ENCODE peak calls at places on chromosomes 4 and X, in six cellular contexts. C is GM12891, X is K562, F is HepG2, N is H1, T is GM12878. D is an unnamed sample.

GRCh38 chr4:110059556-110060191 is 138.7 kb downstream of the ELOVL6 start:
- DNase-seq in C (peak; percentile 14), X (no peak), F (no peak), N (no peak), T (peak; percentile 54), D (no peak)

GRCh38 chrX:133294126-133294525 is 76.0 kb upstream of the TFDP3 start:
- DNase-seq in C (no peak), X (no peak), F (no peak), N (no peak), T (no peak), D (no peak)

GRCh38 chrX:129719931-129720520 is 18.8 kb upstream of the XPNPEP2 start:
- DNase-seq in C (no peak), X (no peak), F (no peak), N (no peak), T (no peak), D (no peak)

GRCh38 chrX:153885968-153886903 is at the start of gene L1CAM:
- DNase-seq in C (no peak), X (peak; percentile 85), F (no peak), N (no peak), T (no peak), D (no peak)

GRCh38 chrX:149267878-149268813 is 237.0 kb downstream of the IDS start:
- DNase-seq in C (no peak), X (no peak), F (no peak), N (no peak), T (peak; percentile 24), D (no peak)

GRCh38 chr4:115113382-115114106 is at the start of gene NDST4:
- DNase-seq in C (no peak), X (no peak), F (no peak), N (no peak), T (no peak), D (no peak)

GRCh38 chrX:40581333-40581910 is 652 bp downstream of the ATP6AP2 start:
- DNase-seq in C (no peak), X (no peak), F (no peak), N (no peak), T (no peak), D (no peak)

GRCh38 chr4:167883271-167883670 is 209.1 kb upstream of the ANXA10 start:
- DNase-seq in C (no peak), X (no peak), F (no peak), N (no peak), T (no peak), D (no peak)

GRCh38 chrX:94058728-94059382 is 384.8 kb downstream of the FAM133A start:
- DNase-seq in C (no peak), X (peak; percentile 3), F (peak; percentile 3), N (no peak), T (no peak), D (no peak)

GRCh38 chr4:133151681-133152329 is 2.7 kb downstream of the PCDH10 start:
- DNase-seq in C (no peak), X (no peak), F (no peak), N (no peak), T (no peak), D (no peak)

GRCh38 chr4:44447563-44448504 is 775 bp downstream of the KCTD8 start:
- DNase-seq in C (no peak), X (no peak), F (no peak), N (no peak), T (no peak), D (no peak)

GRCh38 chr4:159229164-159229563 is 126.3 kb downstream of the RAPGEF2 start:
- DNase-seq in C (no peak), X (no peak), F (peak; percentile 80), N (no peak), T (no peak), D (no peak)

GRCh38 chr4:111960241-111960667 is 185.0 kb upstream of the FAM241A start:
- DNase-seq in C (no peak), X (no peak), F (no peak), N (no peak), T (peak; percentile 82), D (no peak)

GRCh38 chr4:52869656-52870055 is 7.5 kb downstream of the RASL11B start:
- DNase-seq in C (no peak), X (no peak), F (no peak), N (no peak), T (no peak), D (no peak)

GRCh38 chr4:109412805-109413204 is 20.8 kb upstream of the SEC24B start:
- DNase-seq in C (no peak), X (no peak), F (no peak), N (no peak), T (no peak), D (no peak)

GRCh38 chrX:63784346-63784901 is 590 bp downstream of the ARHGEF9 start:
- DNase-seq in C (no peak), X (no peak), F (no peak), N (no peak), T (no peak), D (no peak)

GRCh38 chr4:7429069-7429416 is 5.7 kb downstream of the PSAPL1 start:
- DNase-seq in C (no peak), X (no peak), F (no peak), N (no peak), T (no peak), D (no peak)

GRCh38 chrX:119605398-119605738 is 856 bp downstream of the NKRF start:
- DNase-seq in C (no peak), X (no peak), F (peak; percentile 3), N (no peak), T (no peak), D (no peak)

GRCh38 chrX:119605739-119606507 is at the start of gene NKRF:
- DNase-seq in C (peak; percentile 54), X (peak; percentile 86), F (peak; percentile 82), N (peak; percentile 56), T (peak; percentile 78), D (peak; percentile 60)

GRCh38 chrX:119602701-119603255 is 3.4 kb downstream of the NKRF start:
- DNase-seq in C (no peak), X (no peak), F (no peak), N (no peak), T (no peak), D (no peak)

GRCh38 chrX:119604778-119605177 is 1.4 kb downstream of the NKRF start:
- DNase-seq in C (no peak), X (no peak), F (no peak), N (no peak), T (no peak), D (no peak)

DNA sequence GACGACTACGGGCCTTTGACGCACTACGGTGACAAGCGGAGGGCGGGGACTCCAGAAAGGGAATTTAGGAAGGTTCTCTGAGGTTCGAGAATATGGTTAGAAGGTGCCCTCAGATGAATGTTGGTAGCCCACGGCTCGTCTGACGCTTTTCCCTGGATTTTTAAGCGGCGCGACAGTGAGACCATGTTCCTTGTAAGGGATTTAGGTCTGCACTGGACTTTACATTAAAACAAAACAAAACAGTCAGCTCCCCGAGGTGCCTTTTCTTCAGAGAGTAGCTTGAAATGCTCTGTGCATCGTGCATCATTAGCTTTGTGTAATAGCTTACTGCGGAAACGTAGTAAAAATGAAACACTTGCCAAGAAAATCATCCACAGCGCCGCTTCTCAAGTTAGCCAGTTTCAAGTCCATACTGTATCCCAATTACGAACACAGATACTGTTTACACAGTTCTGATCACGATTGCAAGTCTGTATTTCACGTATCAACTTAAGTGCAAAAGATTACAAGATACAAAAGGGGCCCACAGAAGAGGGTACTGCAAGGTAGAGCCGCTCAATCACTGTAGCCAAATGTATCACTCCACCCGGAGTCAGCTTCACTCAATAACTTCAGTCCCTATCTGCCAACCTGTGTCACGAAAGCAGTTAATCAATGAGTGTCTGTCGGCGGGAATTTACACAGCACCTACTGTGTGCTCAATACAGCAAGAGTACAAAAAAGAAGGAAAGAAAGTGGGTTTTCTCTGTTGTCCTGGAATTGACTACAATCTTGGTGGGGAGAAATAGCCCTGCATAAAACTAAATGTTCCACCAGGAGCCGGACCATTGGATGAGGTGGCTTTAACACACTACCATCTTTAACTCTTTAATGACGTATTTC is 525 bp upstream of the NKRF start:
- DNase-seq in C (no peak), X (no peak), F (no peak), N (no peak), T (no peak), D (no peak)
- TF ChIP-seq POLR2A in C (no peak), X (peak; percentile 48), F (no peak), N (no peak), T (no peak), D (no peak)

DNA sequence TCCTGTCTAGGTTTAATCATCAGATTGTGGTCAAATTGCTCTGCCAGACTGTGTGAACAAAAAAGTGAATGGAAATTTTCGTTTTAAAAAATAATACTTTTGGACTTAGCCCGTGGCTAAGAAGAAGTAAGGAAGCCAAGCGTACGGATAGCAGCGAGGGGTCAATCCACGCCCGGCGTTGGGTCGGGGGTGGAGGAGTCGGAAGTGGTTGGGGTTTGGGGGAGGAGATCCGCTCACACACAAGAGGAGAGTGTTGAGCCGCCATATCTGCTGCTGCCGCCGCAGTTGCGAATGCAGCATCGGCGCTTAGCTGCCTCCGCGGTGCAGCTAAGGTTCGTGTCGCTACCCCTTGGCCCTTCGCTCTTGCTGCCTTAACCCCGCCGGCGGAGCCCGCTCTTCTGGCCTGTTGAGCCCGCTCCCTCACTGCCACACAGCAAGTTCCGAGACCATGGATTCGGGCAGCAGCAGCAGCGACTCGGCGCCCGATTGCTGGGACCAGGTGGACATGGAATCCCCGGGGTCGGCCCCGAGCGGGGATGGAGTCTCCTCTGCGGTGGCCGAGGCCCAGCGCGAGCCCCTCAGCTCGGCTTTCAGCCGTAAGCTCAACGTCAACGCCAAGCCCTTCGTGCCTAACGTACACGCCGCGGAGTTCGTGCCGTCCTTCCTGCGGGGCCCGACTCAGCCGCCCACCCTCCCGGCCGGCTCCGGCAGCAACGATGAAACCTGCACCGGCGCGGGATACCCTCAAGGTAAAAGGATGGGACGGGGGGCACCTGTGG is at the start of gene GSPT2:
- DNase-seq in C (peak; percentile 30), X (peak; percentile 30), F (no peak), N (peak; percentile 23), T (peak; percentile 34), D (peak; percentile 31)
- TF ChIP-seq TAF1 in C (peak; percentile 69), X (no peak), F (no peak), N (peak; percentile 67), T (peak; percentile 63), D (peak; percentile 20)

GRCh38 chrX:10173331-10173900 is 16.6 kb downstream of the CLCN4 start:
- DNase-seq in C (no peak), X (peak; percentile 59), F (no peak), N (peak; percentile 58), T (no peak), D (no peak)
- TF ChIP-seq POLR2AphosphoS5 in C (no peak), X (no peak), F (no peak), N (no peak), T (no peak), D (no peak)

DNA sequence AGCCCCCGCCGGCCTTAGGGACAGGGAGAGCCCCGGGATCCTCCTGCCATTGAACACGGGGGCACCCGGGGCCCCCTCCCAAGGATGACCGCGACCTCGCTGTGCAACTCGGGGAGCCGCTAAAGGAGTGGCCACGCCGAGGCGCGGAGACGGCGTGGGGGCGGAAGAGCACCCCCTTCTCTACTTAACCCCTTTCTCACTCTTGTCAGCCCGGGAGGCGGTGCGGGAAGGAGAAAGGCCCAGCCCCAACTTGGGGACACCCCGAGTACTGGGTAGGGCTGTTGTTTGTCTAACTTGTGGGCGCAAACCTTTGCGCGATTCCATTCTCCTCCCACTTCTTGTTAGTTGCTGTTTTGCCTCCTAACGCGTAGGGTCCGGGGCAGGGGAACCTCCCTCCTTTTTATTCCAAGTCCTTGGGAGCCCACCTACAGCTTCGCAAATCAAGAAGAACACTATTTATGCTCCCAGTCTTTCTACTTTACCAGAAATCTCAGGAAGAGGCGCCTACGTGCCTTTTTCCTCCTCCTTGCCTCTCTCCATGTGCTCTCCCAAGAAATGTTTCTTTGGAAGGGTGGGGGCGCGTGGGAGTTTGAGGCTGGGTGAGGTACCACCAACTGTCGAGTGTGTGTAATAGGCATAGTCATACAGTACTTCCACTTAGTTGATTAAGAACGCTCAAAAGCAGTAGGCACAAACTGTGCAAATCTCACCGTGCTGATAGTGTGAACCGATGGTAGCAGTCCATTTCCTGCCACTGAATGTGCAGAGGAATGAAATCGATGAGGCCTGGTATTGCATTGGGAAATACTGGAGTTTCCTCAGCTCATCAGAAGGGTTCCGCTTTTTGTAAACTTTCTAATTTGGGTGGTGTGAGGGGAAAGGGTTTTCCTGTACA is 810 bp downstream of the DIAPH2 start:
- DNase-seq in C (no peak), X (no peak), F (peak; percentile 7), N (no peak), T (no peak), D (peak; percentile 1)
- TF ChIP-seq POLR2A in C (no peak), X (no peak), F (peak; percentile 20), N (no peak), T (no peak), D (no peak)